ENCODE peak calls at places on chromosomes 6 and 20, in ten cellular contexts. J is MCF 10A; W is astrocyte of the spinal cord; U is thoracic aorta; L is AG04450; H is fibroblast of pulmonary artery; F is cardiac fibroblast; N is CD4-positive, alpha-beta T cell; Q is AG04449; T is WTC11. M is an unnamed sample.

GRCh38 chr6:125193208-125193607 is 39.6 kb downstream of the TPD52L1 start:
- DNase-seq in F (no peak), T (no peak), H (no peak), N (no peak), W (no peak), J (peak; percentile 65), U (no peak), Q (no peak), L (no peak), M (no peak)

GRCh38 chr6:167799033-167799933 is 27.4 kb upstream of the AFDN start:
- DNase-seq in W (peak; percentile 27), L (no peak), H (peak; percentile 60), F (peak; percentile 52), Q (no peak), N (no peak), J (no peak), U (no peak), T (no peak), M (no peak)

GRCh38 chr6:24566020-24566752 is 71.4 kb downstream of the ALDH5A1 start:
- DNase-seq in H (no peak), T (no peak), U (no peak), Q (no peak), J (no peak), F (no peak), N (no peak), W (no peak), L (no peak), M (no peak)

GRCh38 chr6:33896391-33897192 is 92.8 kb upstream of the MLN start:
- DNase-seq in L (no peak), N (no peak), F (peak; percentile 9), W (peak; percentile 7), T (no peak), Q (no peak), H (no peak), U (no peak), J (no peak), M (no peak)

GRCh38 chr6:113876654-113877053 is 19.5 kb downstream of the MARCKS start:
- DNase-seq in U (no peak), Q (no peak), L (no peak), J (no peak), N (no peak), F (no peak), W (no peak), H (no peak), T (no peak), M (no peak)

GRCh38 chr20:62590301-62591121 is 51.8 kb upstream of the SLCO4A1 start:
- DNase-seq in F (peak; percentile 82), J (peak; percentile 93), U (no peak), W (peak; percentile 59), T (no peak), L (no peak), N (no peak), Q (no peak), H (peak; percentile 69), M (no peak)

GRCh38 chr6:1702580-1703051 is 92.9 kb downstream of the FOXC1 start:
- DNase-seq in J (no peak), Q (no peak), T (no peak), U (no peak), F (no peak), W (no peak), L (no peak), N (no peak), H (no peak), M (no peak)

GRCh38 chr20:63553251-63553932 is 567 bp upstream of the FNDC11 start:
- DNase-seq in N (peak; percentile 89), J (peak; percentile 75), L (peak; percentile 66), W (peak; percentile 84), T (peak; percentile 97), H (peak; percentile 91), U (peak; percentile 41), F (peak; percentile 90), Q (peak; percentile 7), M (no peak)

GRCh38 chr6:45677381-45677992 is 299.8 kb upstream of the SUPT3H start:
- DNase-seq in H (peak; percentile 53), Q (no peak), L (no peak), W (peak; percentile 55), N (peak; percentile 26), J (no peak), F (peak; percentile 48), U (no peak), T (no peak), M (no peak)

GRCh38 chr6:46170357-46171289 is at the start of gene ENPP5:
- DNase-seq in W (no peak), L (no peak), Q (no peak), H (no peak), F (peak; percentile 32), N (peak; percentile 63), U (peak; percentile 4), T (peak; percentile 98), J (peak; percentile 82), M (no peak)

GRCh38 chr6:22783921-22784320 is 214.6 kb downstream of the HDGFL1 start:
- DNase-seq in L (no peak), H (peak; percentile 63), T (no peak), F (peak; percentile 56), Q (no peak), U (no peak), W (no peak), J (no peak), N (no peak), M (no peak)

DNA sequence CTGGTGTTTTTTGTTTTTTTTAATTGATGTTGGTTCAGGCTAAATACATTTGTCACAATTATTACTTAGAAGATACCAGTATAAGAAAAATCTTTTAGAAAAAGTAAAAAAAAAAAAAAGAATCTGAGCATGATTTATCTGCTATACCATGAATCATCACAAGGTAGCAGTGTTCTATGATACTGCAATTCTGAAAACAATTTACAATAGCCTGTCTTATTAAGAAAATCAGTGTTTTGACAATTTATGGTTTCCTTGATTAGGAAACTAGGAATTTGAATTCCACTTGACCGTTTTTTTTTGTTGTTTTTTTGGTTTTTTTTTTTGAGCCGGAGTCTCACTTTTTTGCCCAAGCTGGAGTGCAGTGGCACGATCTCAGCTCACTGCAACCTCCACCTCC is 9.3 kb upstream of the MAK start:
- DNase-seq in Q (no peak), H (peak; percentile 8), J (peak; percentile 11), T (no peak), L (no peak), N (no peak), W (peak; percentile 2), F (no peak), U (no peak), M (no peak)
- TF ChIP-seq CTCF in Q (no peak), H (peak; percentile 24), J (peak; percentile 21), T (no peak), L (peak; percentile 29), N (peak; percentile 9), W (no peak), F (no peak), U (no peak), M (no peak)

DNA sequence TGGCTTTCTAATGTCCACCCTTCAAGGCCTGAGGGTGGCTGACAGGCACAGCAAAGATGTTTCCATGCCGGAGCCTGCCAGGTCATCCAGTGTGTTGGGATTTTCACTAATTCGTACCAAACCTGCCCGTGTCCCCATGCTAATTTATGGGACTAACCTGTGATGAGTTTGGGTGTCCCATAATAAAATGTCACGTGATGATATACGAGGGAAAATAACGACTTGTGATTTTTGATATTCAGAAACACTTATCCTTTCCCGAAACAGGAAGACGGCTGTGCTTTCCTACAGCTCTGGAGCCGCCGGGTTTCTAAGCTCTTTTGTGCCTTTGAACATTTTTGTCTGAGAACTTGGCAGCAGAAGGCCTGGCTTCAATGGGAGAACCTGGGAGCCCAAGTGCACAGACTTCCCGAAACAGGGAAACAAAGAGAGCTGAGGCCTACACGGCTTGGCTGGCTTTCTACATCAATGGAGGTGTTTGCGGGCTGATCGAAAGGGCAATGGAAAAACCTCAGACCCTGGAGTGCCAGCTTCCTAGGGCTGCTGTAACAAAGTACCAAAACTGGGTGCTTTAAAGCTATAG is 171.9 kb upstream of the JARID2 start:
- DNase-seq in L (no peak), J (no peak), N (no peak), T (no peak), U (no peak), H (no peak), W (no peak), Q (no peak), F (no peak), M (no peak)
- TF ChIP-seq CTCF in L (no peak), J (no peak), N (no peak), T (no peak), U (no peak), H (no peak), W (no peak), Q (no peak), F (no peak), M (no peak)

DNA sequence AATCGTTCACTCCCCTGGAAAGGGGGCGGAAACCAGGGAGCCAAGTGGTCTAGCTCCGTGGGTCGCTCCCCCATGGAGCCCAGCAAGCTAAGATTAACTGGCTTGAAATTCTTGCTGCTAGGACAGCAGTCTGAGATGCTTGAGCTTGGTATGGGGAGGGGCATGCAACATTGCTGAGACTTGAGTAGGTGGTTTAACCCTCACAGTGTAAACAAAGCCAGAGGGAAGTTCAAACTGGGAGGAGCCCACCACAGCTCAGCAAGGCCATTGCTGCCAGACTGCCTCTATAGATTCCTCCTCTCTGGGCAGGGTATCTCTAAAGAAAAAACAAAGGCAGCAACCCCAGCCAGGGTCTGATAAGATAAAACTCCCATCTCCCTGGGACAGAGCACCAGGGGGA is 43.2 kb downstream of the COL21A1 start:
- DNase-seq in F (no peak), N (no peak), J (no peak), L (no peak), W (no peak), H (no peak), U (no peak), Q (no peak), T (no peak), M (no peak)
- TF ChIP-seq CTCF in F (no peak), N (no peak), J (no peak), L (no peak), W (no peak), H (no peak), U (no peak), Q (no peak), T (no peak), M (no peak)

DNA sequence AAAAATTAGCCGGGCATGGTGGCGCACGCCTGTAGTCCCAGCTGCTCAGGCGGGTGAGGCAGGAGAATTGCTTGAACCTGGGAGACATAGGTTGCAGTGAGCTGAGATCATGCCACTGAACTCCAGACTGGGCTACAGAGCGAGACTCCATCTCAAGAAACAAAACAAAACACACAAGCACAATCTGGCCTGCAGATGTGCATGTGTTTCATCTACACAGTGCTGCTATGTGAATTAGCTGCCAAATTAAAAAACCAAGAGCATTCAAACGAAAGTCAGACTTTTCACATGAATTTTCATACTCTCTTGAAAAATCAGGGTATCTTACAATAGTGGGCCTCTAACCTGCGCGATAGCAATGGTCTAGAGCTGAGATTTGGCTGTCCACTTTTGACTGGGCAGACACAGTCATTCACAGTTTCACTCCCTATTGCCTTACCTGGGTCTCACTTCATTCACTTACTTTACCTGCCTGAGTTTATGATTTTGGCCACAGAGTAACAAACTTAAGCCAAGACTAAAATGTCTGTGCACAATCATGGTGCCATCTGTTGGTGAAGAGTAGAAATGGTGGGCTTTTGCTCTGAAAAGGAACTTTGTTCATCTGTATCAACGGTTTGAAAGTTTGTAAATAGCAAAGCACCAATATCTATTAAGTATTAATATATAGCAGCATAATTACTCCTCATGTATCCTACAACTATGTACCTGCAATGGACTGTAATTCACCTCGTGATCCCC is 138.4 kb upstream of the UST start:
- DNase-seq in U (no peak), T (no peak), F (peak; percentile 27), H (peak; percentile 39), L (no peak), Q (no peak), J (peak; percentile 34), W (peak; percentile 28), N (no peak), M (no peak)
- TF ChIP-seq CTCF in U (no peak), T (no peak), F (peak; percentile 66), H (peak; percentile 75), L (peak; percentile 72), Q (peak; percentile 36), J (peak; percentile 45), W (peak; percentile 75), N (no peak), M (peak; percentile 55)